ENCODE peak calls at places on chromosomes 3 and 15, in ten cellular contexts. C is choroid plexus epithelial cell; I is LHCN-M2; J is activated T-helper 1 cell treated with Interleukin-2 at 50 U/mL for 16 hours; H is WERI-Rb-1; N is SIG-M5; M is stimulated activated CD8-positive, alpha-beta memory T cell treated with anti-CD3 and anti-CD28 coated beads, Interleukin-15, amount 100 ng/mL, for 24 hours; V is activated CD4-positive, alpha-beta T cell treated with anti-CD3 and anti-CD28 coated beads, Interleukin-2, amount 10 ng/mL, durations not matched to agents 7 days and 5 days; R is NCI-H2081 treated with DMSO at 0.1 percent for 48 hours; S is GM10248. D is an unnamed sample.
A peak's percentile ranks its signal among the peaks of the same experiment; 100 is the strongest.

GRCh38 chr15:32928876-32929275 is 211.1 kb downstream of the GREM1 start:
- DNase-seq in C (no peak), I (no peak), J (no peak), H (no peak), N (no peak), M (no peak), V (no peak), R (no peak), S (no peak), D (no peak)

GRCh38 chr3:169661567-169662214 is 1.8 kb downstream of the MECOM start:
- DNase-seq in C (peak; percentile 22), I (peak; percentile 18), J (no peak), H (peak; percentile 46), N (no peak), M (no peak), V (no peak), R (no peak), S (peak; percentile 39), D (no peak)

GRCh38 chr3:188296761-188297689 is 143.1 kb downstream of the LPP start:
- DNase-seq in C (peak; percentile 85), I (peak; percentile 61), J (no peak), H (no peak), N (peak; percentile 71), M (no peak), V (no peak), R (no peak), S (no peak), D (no peak)

GRCh38 chr3:31941230-31941632 is 39.8 kb downstream of the OSBPL10 start:
- DNase-seq in C (peak; percentile 68), I (no peak), J (no peak), H (no peak), N (no peak), M (no peak), V (no peak), R (no peak), S (no peak), D (no peak)

GRCh38 chr15:29685156-29686078 is 136.9 kb downstream of the TJP1 start:
- DNase-seq in C (no peak), I (peak; percentile 88), J (no peak), H (no peak), N (no peak), M (no peak), V (no peak), R (no peak), S (no peak), D (no peak)

GRCh38 chr3:3110299-3110630 is at the start of gene IL5RA:
- DNase-seq in C (peak; percentile 9), I (peak; percentile 6), J (no peak), H (no peak), N (no peak), M (no peak), V (peak; percentile 9), R (no peak), S (no peak), D (no peak)

GRCh38 chr3:138449490-138449889 is 15.1 kb downstream of the ESYT3 start:
- DNase-seq in C (no peak), I (no peak), J (no peak), H (no peak), N (no peak), M (no peak), V (no peak), R (no peak), S (no peak), D (no peak)

GRCh38 chr15:57878573-57878972 is 172.1 kb downstream of the POLR2M start:
- DNase-seq in C (no peak), I (peak; percentile 21), J (no peak), H (no peak), N (no peak), M (no peak), V (no peak), R (no peak), S (no peak), D (no peak)

GRCh38 chr15:68040144-68040543 is 14.0 kb upstream of the PIAS1 start:
- DNase-seq in C (no peak), I (no peak), J (no peak), H (no peak), N (no peak), M (no peak), V (no peak), R (no peak), S (no peak), D (no peak)

GRCh38 chr15:59996498-59997041 is 7.5 kb upstream of the FOXB1 start:
- DNase-seq in C (no peak), I (no peak), J (no peak), H (no peak), N (no peak), M (no peak), V (no peak), R (no peak), S (peak; percentile 20), D (no peak)

D was measured in CD4-positive, CD25-positive, alpha-beta regulatory T cell.